ENCODE peak calls at places on chromosomes 16 and 17, in four cellular contexts. One of them, this sample, is unnamed.

GRCh38 chr17:43827596-43827995 is 5.3 kb downstream of the MPP3 start:
- DNase-seq in HAP-1: no peak
- DNase-seq in PC-9: no peak
- DNase-seq in adipocyte: no peak
- DNase-seq in this sample: no peak

GRCh38 chr16:78957328-78958100 is 643.0 kb downstream of the MAF start:
- DNase-seq in HAP-1: no peak
- DNase-seq in PC-9: peak; percentile 64
- DNase-seq in adipocyte: no peak
- DNase-seq in this sample: no peak

GRCh38 chr16:23318639-23319038 is 16.5 kb downstream of the SCNN1B start:
- DNase-seq in HAP-1: no peak
- DNase-seq in PC-9: no peak
- DNase-seq in adipocyte: no peak
- DNase-seq in this sample: no peak

GRCh38 chr16:69324013-69324531 is 6.3 kb downstream of the PDF start:
- DNase-seq in HAP-1: peak; percentile 41
- DNase-seq in PC-9: no peak
- DNase-seq in adipocyte: no peak
- DNase-seq in this sample: no peak

GRCh38 chr17:68734911-68735310 is 133.7 kb upstream of the FAM20A start:
- DNase-seq in HAP-1: no peak
- DNase-seq in PC-9: no peak
- DNase-seq in adipocyte: peak; percentile 30
- DNase-seq in this sample: no peak

GRCh38 chr17:78416791-78417530 is 38.5 kb downstream of the PGS1 start:
- DNase-seq in HAP-1: no peak
- DNase-seq in PC-9: no peak
- DNase-seq in adipocyte: no peak
- DNase-seq in this sample: no peak

GRCh38 chr16:582614-583331 is 7.1 kb upstream of the RAB40C start:
- DNase-seq in HAP-1: no peak
- DNase-seq in PC-9: no peak
- DNase-seq in adipocyte: no peak
- DNase-seq in this sample: no peak

GRCh38 chr16:16095646-16096045 is 127.6 kb downstream of the ABCC6 start:
- DNase-seq in HAP-1: no peak
- DNase-seq in PC-9: no peak
- DNase-seq in adipocyte: no peak
- DNase-seq in this sample: peak; percentile 27

GRCh38 chr16:31473300-31474052 is 1.5 kb downstream of the TGFB1I1 start:
- DNase-seq in HAP-1: no peak
- DNase-seq in PC-9: no peak
- DNase-seq in adipocyte: no peak
- DNase-seq in this sample: no peak

GRCh38 chr17:68248199-68248825 is 469 bp downstream of the AMZ2 start:
- DNase-seq in HAP-1: no peak
- DNase-seq in PC-9: no peak
- DNase-seq in adipocyte: peak; percentile 80
- DNase-seq in this sample: peak; percentile 64

GRCh38 chr16:85926370-85926769 is 27.4 kb downstream of the IRF8 start:
- DNase-seq in HAP-1: no peak
- DNase-seq in PC-9: no peak
- DNase-seq in adipocyte: no peak
- DNase-seq in this sample: no peak

GRCh38 chr17:9217151-9218067 is 196.1 kb downstream of the NTN1 start:
- DNase-seq in HAP-1: no peak
- DNase-seq in PC-9: peak; percentile 73
- DNase-seq in adipocyte: peak; percentile 84
- DNase-seq in this sample: peak; percentile 57

GRCh38 chr17:5282639-5283217 is 644 bp downstream of the RABEP1 start:
- DNase-seq in HAP-1: peak; percentile 38
- DNase-seq in PC-9: no peak
- DNase-seq in adipocyte: no peak
- DNase-seq in this sample: peak; percentile 37

GRCh38 chr17:46770439-46770817 is 48.1 kb downstream of the WNT3 start:
- DNase-seq in HAP-1: no peak
- DNase-seq in PC-9: no peak
- DNase-seq in adipocyte: no peak
- DNase-seq in this sample: no peak

GRCh38 chr16:1613728-1614225 is 1.6 kb downstream of the CRAMP1 start:
- DNase-seq in HAP-1: peak; percentile 27
- DNase-seq in PC-9: no peak
- DNase-seq in adipocyte: peak; percentile 69
- DNase-seq in this sample: peak; percentile 12

GRCh38 chr16:79104567-79104966 is 496.0 kb downstream of the MAF start:
- DNase-seq in HAP-1: no peak
- DNase-seq in PC-9: no peak
- DNase-seq in adipocyte: no peak
- DNase-seq in this sample: no peak

GRCh38 chr17:42459983-42460300 is 1.3 kb downstream of the ATP6V0A1 start:
- DNase-seq in HAP-1: no peak
- DNase-seq in PC-9: peak; percentile 76
- DNase-seq in adipocyte: peak; percentile 78
- DNase-seq in this sample: no peak

GRCh38 chr17:64455993-64456885 is 7.3 kb downstream of the MILR1 start:
- DNase-seq in HAP-1: no peak
- DNase-seq in PC-9: no peak
- DNase-seq in adipocyte: no peak
- DNase-seq in this sample: no peak

GRCh38 chr17:4665027-4665426 is 23.5 kb upstream of the ALOX15 start:
- DNase-seq in HAP-1: no peak
- DNase-seq in PC-9: no peak
- DNase-seq in adipocyte: no peak
- DNase-seq in this sample: no peak

GRCh38 chr17:17063546-17064122 is 21.4 kb downstream of the MPRIP start:
- DNase-seq in HAP-1: no peak
- DNase-seq in PC-9: peak; percentile 56
- DNase-seq in adipocyte: peak; percentile 25
- DNase-seq in this sample: peak; percentile 30

GRCh38 chr16:681746-682427 is 1.7 kb downstream of the STUB1 start:
- DNase-seq in HAP-1: no peak
- DNase-seq in PC-9: no peak
- DNase-seq in adipocyte: no peak
- DNase-seq in this sample: peak; percentile 56

GRCh38 chr17:42133461-42134041 is 10.9 kb downstream of the HSPB9 start:
- DNase-seq in HAP-1: no peak
- DNase-seq in PC-9: no peak
- DNase-seq in adipocyte: no peak
- DNase-seq in this sample: no peak

GRCh38 chr17:40101367-40102210 is 1.2 kb upstream of the NR1D1 start:
- DNase-seq in HAP-1: no peak
- DNase-seq in PC-9: no peak
- DNase-seq in adipocyte: no peak
- DNase-seq in this sample: no peak

GRCh38 chr17:40100669-40101366 is 429 bp upstream of the NR1D1 start:
- DNase-seq in HAP-1: peak; percentile 98
- DNase-seq in PC-9: peak; percentile 96
- DNase-seq in adipocyte: peak; percentile 100
- DNase-seq in this sample: peak; percentile 99

GRCh38 chr17:40099627-40100418 is 566 bp downstream of the NR1D1 start:
- DNase-seq in HAP-1: no peak
- DNase-seq in PC-9: no peak
- DNase-seq in adipocyte: peak; percentile 21
- DNase-seq in this sample: no peak

GRCh38 chr17:40098846-40099626 is 1.4 kb downstream of the NR1D1 start:
- DNase-seq in HAP-1: peak; percentile 99
- DNase-seq in PC-9: peak; percentile 97
- DNase-seq in adipocyte: peak; percentile 99
- DNase-seq in this sample: peak; percentile 100

GRCh38 chr17:40100419-40100668 is at the start of gene NR1D1:
- DNase-seq in HAP-1: no peak
- DNase-seq in PC-9: no peak
- DNase-seq in adipocyte: no peak
- DNase-seq in this sample: no peak
- H3K36me3 ChIP-seq in HAP-1: peaks cover 11% of the 10 kb centered on the region
- H3K36me3 ChIP-seq in PC-9: peaks cover 7% of the 10 kb centered on the region
- H3K36me3 ChIP-seq in adipocyte: peaks cover 20% of the 10 kb centered on the region
- H3K36me3 ChIP-seq in this sample: peaks cover 19% of the 10 kb centered on the region

GRCh38 chr17:66006654-66007053 is 185.3 kb downstream of the CEP112 start:
- DNase-seq in HAP-1: no peak
- DNase-seq in PC-9: no peak
- DNase-seq in adipocyte: no peak
- DNase-seq in this sample: no peak
- H3K4me3 ChIP-seq in HAP-1: no peak overlapping the region
- H3K4me3 ChIP-seq in PC-9: no peak overlapping the region
- H3K4me3 ChIP-seq in adipocyte: no peak overlapping the region
- H3K4me3 ChIP-seq in this sample: no peak overlapping the region

GRCh38 chr17:1861391-1862010 is 31.7 kb downstream of the RPA1 start:
- DNase-seq in HAP-1: no peak
- DNase-seq in PC-9: no peak
- DNase-seq in adipocyte: no peak
- DNase-seq in this sample: no peak

GRCh38 chr17:1860978-1861377 is 31.2 kb downstream of the RPA1 start:
- DNase-seq in HAP-1: no peak
- DNase-seq in PC-9: no peak
- DNase-seq in adipocyte: no peak
- DNase-seq in this sample: no peak

GRCh38 chr17:1868090-1868489 is 38.3 kb downstream of the RPA1 start:
- DNase-seq in HAP-1: no peak
- DNase-seq in PC-9: no peak
- DNase-seq in adipocyte: no peak
- DNase-seq in this sample: no peak

GRCh38 chr17:1867307-1867706 is 37.5 kb downstream of the RPA1 start:
- DNase-seq in HAP-1: no peak
- DNase-seq in PC-9: no peak
- DNase-seq in adipocyte: no peak
- DNase-seq in this sample: no peak

DNA sequence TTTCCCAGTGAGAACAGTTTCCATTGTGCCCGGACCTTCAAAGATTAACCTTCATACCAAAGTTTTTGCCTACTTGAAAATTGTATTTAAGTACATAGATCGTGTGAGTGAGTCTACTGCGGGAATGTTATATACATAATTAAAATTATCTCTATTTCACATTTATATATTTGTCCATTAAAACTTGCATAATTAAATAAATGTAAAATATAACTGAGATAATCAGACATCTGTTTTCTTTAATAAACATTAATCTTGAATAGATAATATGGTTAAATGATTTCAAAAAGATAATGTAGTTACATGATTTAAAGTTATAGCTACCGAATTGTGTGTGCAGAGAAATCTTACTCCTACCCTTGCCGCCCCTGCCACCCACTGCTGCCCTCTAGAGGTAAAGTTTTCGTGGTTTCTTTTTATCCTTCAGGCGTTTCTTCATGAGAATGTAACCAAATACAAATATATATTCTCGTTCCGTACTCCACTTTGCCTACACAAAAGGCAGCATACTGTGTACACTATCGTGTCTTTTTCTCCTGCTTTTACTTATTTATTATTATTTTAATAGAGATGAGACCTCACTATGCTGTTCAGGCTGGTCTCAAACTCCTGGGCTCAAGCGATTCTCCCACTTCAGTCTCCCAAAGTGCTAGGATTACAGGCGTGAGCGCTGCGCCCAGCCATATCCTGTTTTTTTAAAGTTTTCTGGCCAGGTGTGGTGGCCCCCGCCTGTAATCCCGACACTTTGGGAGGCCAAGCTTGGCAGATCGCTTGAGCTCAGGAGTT is 35.6 kb downstream of the RPA1 start:
- DNase-seq in HAP-1: peak; percentile 63
- DNase-seq in PC-9: no peak
- DNase-seq in adipocyte: peak; percentile 62
- DNase-seq in this sample: no peak
- H3K36me3 ChIP-seq in HAP-1: peaks cover 7% of the 10 kb centered on the region
- H3K36me3 ChIP-seq in PC-9: no peaks in the 10 kb centered on the region
- H3K36me3 ChIP-seq in adipocyte: peaks cover 16% of the 10 kb centered on the region
- H3K36me3 ChIP-seq in this sample: no peaks in the 10 kb centered on the region

DNA sequence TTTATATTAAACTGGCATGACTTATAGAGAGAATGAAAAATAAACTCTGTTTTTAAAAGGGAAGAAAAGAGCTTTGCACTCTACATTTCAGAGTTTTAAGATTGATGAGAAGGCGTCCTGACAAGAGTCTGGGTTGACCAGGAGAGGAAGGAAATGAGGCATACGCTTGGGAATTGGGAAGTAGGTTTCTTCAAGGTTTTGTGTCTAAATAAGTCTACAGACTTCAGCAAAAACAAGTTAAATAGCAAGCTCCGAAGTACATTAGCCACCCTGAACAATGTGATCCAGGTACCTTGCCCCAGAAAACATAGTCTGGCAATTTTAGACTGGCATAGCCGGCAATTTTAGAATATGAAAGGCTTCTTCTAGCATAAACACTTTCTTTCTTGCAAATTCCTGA is 28.5 kb upstream of the CCDC182 start:
- DNase-seq in HAP-1: no peak
- DNase-seq in PC-9: no peak
- DNase-seq in adipocyte: no peak
- DNase-seq in this sample: no peak
- H3K4me3 ChIP-seq in HAP-1: no peak overlapping the region
- H3K4me3 ChIP-seq in PC-9: no peak overlapping the region
- H3K4me3 ChIP-seq in adipocyte: no peak overlapping the region
- H3K4me3 ChIP-seq in this sample: no peak overlapping the region

This sample was measured in MG63.